ENCODE peak calls at places on chromosome 1, in six cellular contexts. One of them, this sample, is unnamed.

GRCh38 chr1:83545450-83545849 is 453.5 kb downstream of the TTLL7 start:
- DNase-seq in thoracic aorta: no peak
- DNase-seq in fibroblast of the aortic adventitia: no peak
- DNase-seq in AG04450: no peak
- DNase-seq in fibroblast of lung: no peak
- DNase-seq in heart right ventricle: no peak
- DNase-seq in this sample: no peak

GRCh38 chr1:22043175-22043769 is 9.2 kb upstream of the CDC42 start:
- DNase-seq in heart right ventricle: no peak
- DNase-seq in fibroblast of lung: no peak
- DNase-seq in fibroblast of the aortic adventitia: no peak
- DNase-seq in thoracic aorta: no peak
- DNase-seq in AG04450: no peak
- DNase-seq in this sample: peak

GRCh38 chr1:171128463-171128862 is 37.8 kb downstream of the FMO3 start:
- DNase-seq in fibroblast of lung: no peak
- DNase-seq in thoracic aorta: no peak
- DNase-seq in heart right ventricle: no peak
- DNase-seq in AG04450: no peak
- DNase-seq in fibroblast of the aortic adventitia: no peak
- DNase-seq in this sample: peak

GRCh38 chr1:232766224-232766890 is 38.9 kb upstream of the MAP10 start:
- DNase-seq in heart right ventricle: no peak
- DNase-seq in AG04450: no peak
- DNase-seq in fibroblast of the aortic adventitia: no peak
- DNase-seq in fibroblast of lung: peak
- DNase-seq in thoracic aorta: no peak
- DNase-seq in this sample: no peak

GRCh38 chr1:19987719-19988118 is 8.3 kb upstream of the PLA2G2A start:
- DNase-seq in fibroblast of lung: no peak
- DNase-seq in AG04450: no peak
- DNase-seq in thoracic aorta: no peak
- DNase-seq in fibroblast of the aortic adventitia: no peak
- DNase-seq in heart right ventricle: no peak
- DNase-seq in this sample: no peak

GRCh38 chr1:100622966-100623762 is 85.2 kb downstream of the GPR88 start:
- DNase-seq in fibroblast of the aortic adventitia: peak
- DNase-seq in thoracic aorta: no peak
- DNase-seq in heart right ventricle: no peak
- DNase-seq in fibroblast of lung: peak
- DNase-seq in AG04450: peak
- DNase-seq in this sample: no peak

GRCh38 chr1:911875-912739 is 11.6 kb upstream of the SAMD11 start:
- DNase-seq in AG04450: no peak
- DNase-seq in fibroblast of the aortic adventitia: no peak
- DNase-seq in thoracic aorta: peak
- DNase-seq in fibroblast of lung: no peak
- DNase-seq in heart right ventricle: no peak
- DNase-seq in this sample: no peak

GRCh38 chr1:20401405-20402010 is 84.5 kb downstream of the CAMK2N1 start:
- DNase-seq in fibroblast of lung: no peak
- DNase-seq in AG04450: no peak
- DNase-seq in heart right ventricle: no peak
- DNase-seq in fibroblast of the aortic adventitia: no peak
- DNase-seq in thoracic aorta: no peak
- DNase-seq in this sample: no peak

GRCh38 chr1:17436380-17437174 is 2.9 kb downstream of the RCC2 start:
- DNase-seq in thoracic aorta: no peak
- DNase-seq in heart right ventricle: no peak
- DNase-seq in fibroblast of lung: no peak
- DNase-seq in AG04450: no peak
- DNase-seq in fibroblast of the aortic adventitia: no peak
- DNase-seq in this sample: no peak

GRCh38 chr1:205229916-205230700 is 2.4 kb downstream of the TMCC2 start:
- DNase-seq in heart right ventricle: no peak
- DNase-seq in fibroblast of the aortic adventitia: no peak
- DNase-seq in fibroblast of lung: no peak
- DNase-seq in thoracic aorta: no peak
- DNase-seq in AG04450: no peak
- DNase-seq in this sample: no peak

GRCh38 chr1:178094752-178095645 is 1.1 kb downstream of the RASAL2 start:
- DNase-seq in thoracic aorta: no peak
- DNase-seq in AG04450: no peak
- DNase-seq in heart right ventricle: no peak
- DNase-seq in fibroblast of lung: peak
- DNase-seq in fibroblast of the aortic adventitia: peak
- DNase-seq in this sample: no peak

GRCh38 chr1:38020361-38020760 is 7.8 kb downstream of the UTP11 start:
- DNase-seq in AG04450: no peak
- DNase-seq in thoracic aorta: no peak
- DNase-seq in heart right ventricle: no peak
- DNase-seq in fibroblast of lung: no peak
- DNase-seq in fibroblast of the aortic adventitia: no peak
- DNase-seq in this sample: no peak

GRCh38 chr1:235500971-235501540 is 3.2 kb downstream of the B3GALNT2 start:
- DNase-seq in thoracic aorta: no peak
- DNase-seq in fibroblast of lung: no peak
- DNase-seq in AG04450: no peak
- DNase-seq in heart right ventricle: no peak
- DNase-seq in fibroblast of the aortic adventitia: peak
- DNase-seq in this sample: no peak

GRCh38 chr1:55055084-55055882 is 15.9 kb downstream of the PCSK9 start:
- DNase-seq in AG04450: no peak
- DNase-seq in fibroblast of lung: no peak
- DNase-seq in thoracic aorta: no peak
- DNase-seq in fibroblast of the aortic adventitia: peak
- DNase-seq in heart right ventricle: no peak
- DNase-seq in this sample: no peak

GRCh38 chr1:168794057-168794456 is 65.1 kb upstream of the DPT start:
- DNase-seq in fibroblast of lung: no peak
- DNase-seq in fibroblast of the aortic adventitia: no peak
- DNase-seq in thoracic aorta: no peak
- DNase-seq in AG04450: no peak
- DNase-seq in heart right ventricle: no peak
- DNase-seq in this sample: no peak

GRCh38 chr1:101506541-101507164 is 269.8 kb downstream of the S1PR1 start:
- DNase-seq in AG04450: no peak
- DNase-seq in thoracic aorta: no peak
- DNase-seq in fibroblast of lung: peak
- DNase-seq in heart right ventricle: no peak
- DNase-seq in fibroblast of the aortic adventitia: peak
- DNase-seq in this sample: peak

GRCh38 chr1:112410704-112411103 is 14.7 kb downstream of the CTTNBP2NL start:
- DNase-seq in heart right ventricle: no peak
- DNase-seq in thoracic aorta: no peak
- DNase-seq in AG04450: no peak
- DNase-seq in fibroblast of the aortic adventitia: no peak
- DNase-seq in fibroblast of lung: no peak
- DNase-seq in this sample: no peak

GRCh38 chr1:100452641-100453040 is 85.3 kb upstream of the GPR88 start:
- DNase-seq in fibroblast of the aortic adventitia: no peak
- DNase-seq in AG04450: peak
- DNase-seq in heart right ventricle: no peak
- DNase-seq in thoracic aorta: no peak
- DNase-seq in fibroblast of lung: no peak
- DNase-seq in this sample: no peak

GRCh38 chr1:177077006-177077405 is 87.5 kb downstream of the ASTN1 start:
- DNase-seq in fibroblast of the aortic adventitia: no peak
- DNase-seq in fibroblast of lung: no peak
- DNase-seq in thoracic aorta: no peak
- DNase-seq in heart right ventricle: no peak
- DNase-seq in AG04450: no peak
- DNase-seq in this sample: no peak

GRCh38 chr1:103459385-103459784 is 66.1 kb upstream of the RNPC3 start:
- DNase-seq in thoracic aorta: no peak
- DNase-seq in fibroblast of lung: no peak
- DNase-seq in fibroblast of the aortic adventitia: peak
- DNase-seq in heart right ventricle: no peak
- DNase-seq in AG04450: no peak
- DNase-seq in this sample: no peak

DNA sequence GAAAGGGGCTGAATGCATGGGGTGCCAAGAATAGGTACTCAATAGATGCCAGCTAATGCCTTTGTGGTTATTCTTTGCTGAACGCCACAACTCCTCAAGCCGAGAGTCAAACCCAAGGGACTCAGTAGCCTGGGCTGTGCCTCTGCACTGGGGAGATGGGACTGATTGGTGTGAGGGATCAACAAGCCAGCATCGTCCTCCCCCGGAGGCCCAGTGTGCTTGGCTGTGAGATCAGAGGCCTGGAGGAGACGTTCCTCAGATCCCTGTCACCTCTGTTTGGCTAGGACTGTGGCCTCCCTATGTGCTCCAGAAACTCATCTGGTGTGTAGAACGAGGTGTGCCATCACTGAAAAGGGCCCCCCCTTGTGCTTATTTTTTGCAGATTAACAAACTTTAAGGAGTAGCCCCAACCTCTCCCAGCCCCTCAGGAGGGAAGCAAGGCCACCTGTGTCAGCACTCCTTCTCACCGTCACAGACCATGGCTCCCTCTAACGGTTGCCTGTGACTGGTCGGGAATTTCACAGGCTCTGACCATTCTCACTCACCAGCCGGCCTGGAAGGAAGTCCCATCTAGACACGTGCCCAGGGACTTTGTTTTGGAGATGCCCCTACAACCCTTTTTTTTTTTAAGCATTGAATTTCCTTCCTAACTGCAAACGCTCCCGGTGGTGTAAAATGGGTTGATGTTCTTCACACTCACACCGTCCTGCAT is 194.0 kb upstream of the VAMP3 start:
- DNase-seq in thoracic aorta: no peak
- DNase-seq in heart right ventricle: no peak
- DNase-seq in fibroblast of the aortic adventitia: no peak
- DNase-seq in fibroblast of lung: peak
- DNase-seq in AG04450: no peak
- DNase-seq in this sample: no peak
- TF ChIP-seq CTCF in thoracic aorta: no peak
- TF ChIP-seq CTCF in heart right ventricle: peak
- TF ChIP-seq CTCF in fibroblast of the aortic adventitia: peak
- TF ChIP-seq CTCF in fibroblast of lung: peak
- TF ChIP-seq CTCF in AG04450: peak
- TF ChIP-seq CTCF in this sample: no peak

GRCh38 chr1:29364101-29364678 is 127.9 kb downstream of the PTPRU start:
- DNase-seq in heart right ventricle: no peak
- DNase-seq in thoracic aorta: no peak
- DNase-seq in fibroblast of the aortic adventitia: no peak
- DNase-seq in AG04450: no peak
- DNase-seq in fibroblast of lung: no peak
- DNase-seq in this sample: no peak

GRCh38 chr1:29365906-29366670 is 129.8 kb downstream of the PTPRU start:
- DNase-seq in heart right ventricle: no peak
- DNase-seq in fibroblast of lung: no peak
- DNase-seq in thoracic aorta: no peak
- DNase-seq in AG04450: no peak
- DNase-seq in fibroblast of the aortic adventitia: no peak
- DNase-seq in this sample: no peak

GRCh38 chr1:29370067-29370466 is 133.7 kb downstream of the PTPRU start:
- DNase-seq in AG04450: no peak
- DNase-seq in heart right ventricle: no peak
- DNase-seq in fibroblast of the aortic adventitia: no peak
- DNase-seq in fibroblast of lung: no peak
- DNase-seq in thoracic aorta: no peak
- DNase-seq in this sample: no peak

GRCh38 chr1:29372108-29372507 is 135.8 kb downstream of the PTPRU start:
- DNase-seq in heart right ventricle: no peak
- DNase-seq in fibroblast of the aortic adventitia: no peak
- DNase-seq in fibroblast of lung: no peak
- DNase-seq in thoracic aorta: no peak
- DNase-seq in AG04450: no peak
- DNase-seq in this sample: no peak

DNA sequence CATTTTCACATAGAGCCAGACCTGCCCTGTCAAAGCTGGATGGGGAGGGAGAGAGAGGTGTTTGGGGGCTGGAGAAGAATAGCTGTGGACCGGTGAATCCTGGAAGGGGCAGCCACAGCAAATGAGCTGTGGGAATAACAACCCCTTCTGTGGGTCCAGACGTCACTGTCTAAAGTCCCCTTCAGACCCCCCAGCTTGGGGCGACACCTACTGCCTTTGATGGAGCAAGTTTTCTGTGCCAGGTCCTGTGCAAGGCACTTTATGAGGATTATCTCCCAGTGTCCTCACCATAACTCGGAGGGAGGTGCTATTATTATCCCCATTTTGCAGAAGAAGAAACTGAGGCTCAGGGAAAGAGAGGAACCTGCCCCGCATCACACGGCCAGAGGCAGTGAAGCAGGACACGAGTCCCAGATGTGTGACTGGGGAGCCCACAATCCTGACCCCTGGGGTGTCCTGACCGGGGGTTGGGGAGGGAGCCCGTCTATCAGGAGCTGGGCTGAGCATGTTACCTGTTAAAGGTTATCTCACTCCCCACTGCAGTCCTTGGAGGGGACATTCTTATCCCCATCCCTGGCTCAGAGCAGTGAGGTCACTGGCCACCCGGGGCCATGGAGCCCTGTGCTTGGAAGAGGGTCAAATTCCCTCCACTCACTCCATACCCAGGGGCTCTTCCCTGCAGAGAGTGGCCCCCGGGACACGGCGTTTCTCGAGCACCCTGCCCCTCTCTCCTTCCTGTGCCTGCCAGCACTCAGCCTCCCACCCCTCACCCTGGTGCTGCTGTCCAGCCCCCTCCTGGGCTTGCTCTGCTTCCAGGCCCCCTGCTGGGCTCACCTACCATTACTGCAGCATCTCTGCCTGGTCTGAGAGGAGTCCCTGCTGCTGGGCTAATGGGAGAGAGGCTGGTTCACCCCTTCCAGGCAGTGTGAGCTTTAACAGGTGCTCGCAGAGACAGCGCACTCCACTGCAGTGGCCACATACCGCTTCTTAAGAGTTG is 132.9 kb downstream of the PTPRU start:
- DNase-seq in fibroblast of lung: no peak
- DNase-seq in thoracic aorta: no peak
- DNase-seq in AG04450: no peak
- DNase-seq in fibroblast of the aortic adventitia: no peak
- DNase-seq in heart right ventricle: no peak
- DNase-seq in this sample: no peak
- TF ChIP-seq CTCF in fibroblast of lung: no peak
- TF ChIP-seq CTCF in thoracic aorta: no peak
- TF ChIP-seq CTCF in AG04450: no peak
- TF ChIP-seq CTCF in fibroblast of the aortic adventitia: no peak
- TF ChIP-seq CTCF in heart right ventricle: no peak
- TF ChIP-seq CTCF in this sample: no peak

DNA sequence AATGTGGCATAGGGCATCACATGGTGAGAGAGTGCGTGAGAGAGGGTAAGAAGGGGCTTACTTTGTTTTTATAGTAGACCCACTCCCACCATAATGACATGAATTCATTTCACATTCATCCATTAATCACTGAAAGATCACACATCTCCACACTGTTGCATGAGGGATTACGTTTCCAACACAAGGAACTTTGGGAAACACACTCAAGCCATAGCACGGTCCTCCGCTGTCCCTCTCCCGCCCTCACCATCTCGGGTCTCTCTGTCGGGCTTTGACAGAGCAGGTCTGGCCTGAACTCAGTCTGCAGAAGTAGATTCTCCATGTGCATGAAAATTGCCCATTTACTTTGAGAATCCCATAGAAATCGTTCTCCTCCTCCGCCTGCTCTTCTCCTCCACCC is 312.2 kb downstream of the MATN1 start:
- DNase-seq in AG04450: no peak
- DNase-seq in heart right ventricle: no peak
- DNase-seq in thoracic aorta: no peak
- DNase-seq in fibroblast of lung: no peak
- DNase-seq in fibroblast of the aortic adventitia: no peak
- DNase-seq in this sample: peak
- TF ChIP-seq CTCF in AG04450: no peak
- TF ChIP-seq CTCF in heart right ventricle: no peak
- TF ChIP-seq CTCF in thoracic aorta: no peak
- TF ChIP-seq CTCF in fibroblast of lung: no peak
- TF ChIP-seq CTCF in fibroblast of the aortic adventitia: no peak
- TF ChIP-seq CTCF in this sample: no peak

GRCh38 chr1:188594542-188595235 is 1765.9 kb downstream of the PLA2G4A start:
- DNase-seq in fibroblast of the aortic adventitia: no peak
- DNase-seq in heart right ventricle: no peak
- DNase-seq in thoracic aorta: no peak
- DNase-seq in fibroblast of lung: no peak
- DNase-seq in AG04450: no peak
- DNase-seq in this sample: no peak
- TF ChIP-seq CTCF in fibroblast of the aortic adventitia: no peak
- TF ChIP-seq CTCF in heart right ventricle: no peak
- TF ChIP-seq CTCF in thoracic aorta: no peak
- TF ChIP-seq CTCF in fibroblast of lung: peak
- TF ChIP-seq CTCF in AG04450: peak
- TF ChIP-seq CTCF in this sample: no peak